ENCODE peak calls at places on chromosomes 16 and 17, in six cellular contexts. Y is lower leg skin, Q is mucosa of descending colon, K is coronary artery, H is dorsolateral prefrontal cortex, T is PC-9. U is an unnamed sample.

GRCh38 chr17:45138911-45139532 is 3.5 kb downstream of the ACBD4 start:
- DNase-seq in Y (no peak), K (no peak), T (no peak), H (no peak), Q (no peak), U (no peak)

GRCh38 chr17:43169561-43170139 is 1.4 kb upstream of the NBR1 start:
- DNase-seq in Y (peak), Q (peak), T (peak), K (peak), H (peak), U (peak)

GRCh38 chr16:56401482-56401881 is 23.9 kb downstream of the AMFR start:
- DNase-seq in K (no peak), Q (no peak), H (no peak), Y (no peak), T (no peak), U (peak)

GRCh38 chr16:27301236-27301861 is 12.4 kb upstream of the IL4R start:
- DNase-seq in T (no peak), Q (no peak), K (no peak), H (no peak), Y (no peak), U (no peak)

GRCh38 chr16:80664798-80665197 is 124.0 kb downstream of the DYNLRB2 start:
- DNase-seq in K (no peak), Y (no peak), H (no peak), Q (no peak), T (no peak), U (no peak)

GRCh38 chr16:11460820-11461594 is 115.7 kb downstream of the RMI2 start:
- DNase-seq in Q (no peak), Y (no peak), H (no peak), T (no peak), K (no peak), U (no peak)

GRCh38 chr17:37527249-37527851 is 37.7 kb downstream of the DUSP14 start:
- DNase-seq in Y (no peak), H (no peak), K (no peak), T (peak), Q (peak), U (peak)

GRCh38 chr16:82108101-82108500 is 61.9 kb downstream of the MPHOSPH6 start:
- DNase-seq in K (no peak), Y (no peak), T (no peak), H (no peak), Q (no peak), U (no peak)

GRCh38 chr17:74477411-74477810 is 11.0 kb downstream of the CD300A start:
- DNase-seq in H (no peak), K (no peak), Q (no peak), Y (no peak), T (no peak), U (no peak)

GRCh38 chr16:14056970-14057369 is 14.1 kb upstream of the MRTFB start:
- DNase-seq in K (no peak), Q (no peak), H (no peak), T (no peak), Y (no peak), U (peak)

GRCh38 chr16:27448531-27449433 is 46.8 kb downstream of the IL21R start:
- DNase-seq in H (no peak), K (no peak), T (no peak), Q (no peak), Y (no peak), U (no peak)

GRCh38 chr17:11144358-11145233 is 96.4 kb upstream of the SHISA6 start:
- DNase-seq in Y (peak), Q (peak), K (no peak), H (no peak), T (peak), U (peak)

GRCh38 chr16:21276090-21276489 is 2.0 kb downstream of the CRYM start:
- DNase-seq in K (no peak), T (no peak), Y (no peak), H (no peak), Q (no peak), U (no peak)

GRCh38 chr16:23058576-23058975 is 90.7 kb downstream of the USP31 start:
- DNase-seq in Q (no peak), H (no peak), Y (no peak), K (no peak), T (no peak), U (no peak)

GRCh38 chr17:75514299-75515228 is 773 bp downstream of the CASKIN2 start:
- DNase-seq in Y (no peak), T (peak), K (no peak), H (no peak), Q (peak), U (no peak)

GRCh38 chr17:79838541-79839274 is 532 bp downstream of the CBX4 start:
- DNase-seq in H (peak), Y (peak), Q (peak), T (peak), K (no peak), U (peak)

GRCh38 chr16:30354423-30355143 is 525 bp downstream of the CD2BP2 start:
- DNase-seq in Q (peak), H (no peak), K (no peak), Y (no peak), T (peak), U (no peak)

GRCh38 chr16:3461120-3461519 is 17.6 kb downstream of the NAA60 start:
- DNase-seq in T (no peak), H (no peak), Q (no peak), Y (no peak), K (no peak), U (no peak)

DNA sequence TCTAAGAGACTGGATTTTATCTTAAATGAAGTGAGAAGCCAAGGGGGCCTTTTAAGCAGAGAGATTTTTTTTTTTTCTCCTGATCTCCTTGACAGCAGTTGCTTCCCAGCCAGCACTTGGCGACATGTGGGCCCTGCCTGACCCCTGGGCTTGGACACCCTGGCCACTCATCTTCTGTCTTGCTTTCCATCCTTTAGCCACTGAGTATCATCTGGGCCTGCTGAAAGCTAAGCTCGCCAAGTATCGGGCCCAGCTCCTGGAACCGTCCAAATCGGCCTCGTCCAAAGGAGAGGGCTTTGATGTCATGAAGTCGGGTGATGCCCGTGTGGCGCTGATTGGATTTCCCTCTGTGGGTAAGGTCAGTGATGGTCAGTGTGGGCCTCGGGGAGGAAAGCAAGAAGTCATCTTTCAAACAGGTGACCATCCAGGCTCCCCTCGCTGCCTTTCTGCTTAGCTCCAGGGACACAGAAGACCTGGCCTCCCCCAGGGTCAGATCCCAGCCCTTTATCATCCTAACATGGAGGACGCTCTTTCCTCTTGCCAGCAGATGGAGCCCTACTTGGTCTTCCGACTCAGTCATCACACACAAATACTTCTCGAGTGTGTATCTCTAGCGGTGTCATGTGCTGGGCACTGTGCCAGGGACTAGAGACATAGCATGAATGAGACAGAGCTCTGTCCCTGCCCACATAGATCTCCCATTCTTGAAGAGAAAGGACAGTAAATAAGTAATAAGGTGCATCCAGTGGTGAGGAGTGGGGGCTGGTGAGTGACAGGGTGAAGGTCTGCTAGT is 6.1 kb downstream of the DRG2 start:
- DNase-seq in Q (peak), Y (no peak), K (no peak), H (no peak), T (no peak), U (peak)
- TF ChIP-seq CTCF in Q (no peak), Y (no peak), K (no peak), H (no peak), T (peak), U (peak)

GRCh38 chr17:9363440-9364350 is 211.9 kb downstream of the STX8 start:
- DNase-seq in Q (no peak), Y (no peak), H (no peak), T (no peak), K (no peak), U (peak)
- H3K4me3 ChIP-seq in Q (no peak), Y (no peak), H (no peak), T (no peak), K (no peak), U (no peak)

DNA sequence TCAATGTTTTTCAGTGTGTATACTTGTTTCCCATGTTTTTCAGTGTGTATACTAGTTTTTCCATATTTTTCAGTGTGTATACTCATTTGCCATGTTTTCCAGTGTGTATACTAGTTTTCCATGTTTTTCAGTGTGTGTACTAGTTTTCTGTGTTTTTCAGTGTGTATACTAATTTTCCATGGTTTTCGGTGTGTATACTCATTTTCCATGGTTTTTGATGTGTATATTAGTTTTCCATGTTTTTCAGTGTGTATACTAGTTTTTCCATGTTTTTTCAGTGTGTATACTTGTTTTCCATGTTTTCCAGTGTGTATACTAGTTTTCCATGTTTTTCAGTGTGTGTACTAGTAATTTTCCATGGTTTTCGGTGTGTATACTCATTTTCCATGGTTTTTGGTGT is 152.7 kb upstream of the NOL11 start:
- DNase-seq in Y (no peak), K (no peak), T (no peak), Q (no peak), H (no peak), U (no peak)
- TF ChIP-seq CTCF in Y (no peak), K (no peak), T (no peak), Q (no peak), H (no peak), U (no peak)

DNA sequence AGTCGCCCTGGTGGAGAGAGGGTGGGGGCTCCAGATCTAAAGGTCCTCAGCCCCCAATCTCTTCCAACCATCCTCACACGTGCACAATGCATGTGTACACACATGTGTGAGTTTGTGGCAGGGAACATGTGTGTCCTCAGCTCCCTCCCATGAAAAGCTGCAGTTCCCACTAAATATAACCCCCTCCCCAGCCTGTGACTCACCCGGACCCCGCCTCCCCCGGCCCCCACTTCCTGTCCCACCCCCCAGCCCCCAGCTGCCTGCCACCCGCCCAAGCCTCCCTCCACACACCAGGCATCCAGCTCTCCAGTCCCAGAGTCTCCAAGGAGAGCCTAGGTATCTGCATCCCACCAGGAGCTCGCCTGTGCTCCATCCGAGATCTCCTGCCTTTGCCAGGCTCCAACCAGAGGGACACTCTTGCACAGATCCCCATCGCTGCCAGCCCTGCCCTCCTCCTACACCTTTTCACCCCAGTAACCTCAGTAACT is 3.9 kb downstream of the DLG4 start:
- DNase-seq in T (no peak), Y (no peak), Q (no peak), H (no peak), K (no peak), U (no peak)
- H3K4me3 ChIP-seq in T (no peak), Y (no peak), Q (no peak), H (peak), K (peak), U (peak)

GRCh38 chr16:1677942-1678499 is at the start of gene JPT2:
- DNase-seq in Q (peak), H (peak), Y (peak), T (peak), K (peak), U (peak)

GRCh38 chr16:1677339-1677738 is 740 bp upstream of the JPT2 start:
- DNase-seq in Q (peak), Y (no peak), T (no peak), K (no peak), H (no peak), U (no peak)

GRCh38 chr16:1676661-1677060 is 1.4 kb upstream of the JPT2 start:
- DNase-seq in T (no peak), K (no peak), Q (no peak), H (no peak), Y (no peak), U (no peak)

GRCh38 chr16:1680361-1680760 is 2.3 kb downstream of the JPT2 start:
- DNase-seq in K (no peak), Y (no peak), Q (no peak), H (no peak), T (no peak), U (no peak)

DNA sequence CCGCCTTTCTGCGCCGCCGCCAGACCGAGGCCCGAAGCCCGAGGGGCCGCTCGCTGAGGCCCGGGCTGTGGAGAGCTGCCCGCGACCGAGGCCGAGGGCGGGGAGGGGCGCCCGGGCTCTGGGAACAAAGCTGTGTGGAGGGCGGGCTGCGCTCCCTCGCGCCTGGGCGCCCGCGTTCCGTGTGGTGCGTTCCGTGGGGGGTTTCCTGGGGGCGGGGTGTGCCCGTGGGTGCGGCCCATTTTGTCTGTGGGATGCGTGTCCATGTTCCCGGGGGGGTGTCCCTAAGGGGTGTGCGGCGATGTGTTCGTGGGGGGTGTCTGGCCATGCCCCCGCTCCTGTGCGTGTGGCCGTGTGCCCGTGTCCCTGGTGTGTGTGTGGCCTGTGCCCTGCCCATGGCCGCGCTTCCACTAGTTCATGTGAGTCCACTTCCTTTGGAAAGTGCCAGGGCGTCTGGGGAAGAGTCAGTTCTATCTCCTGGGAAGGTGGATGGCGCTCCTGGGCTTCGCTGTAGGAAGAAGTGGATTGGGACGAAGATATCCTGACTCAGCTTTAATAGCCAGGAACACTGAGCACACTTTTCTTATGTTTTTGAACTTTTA is 520 bp downstream of the JPT2 start:
- DNase-seq in Q (peak), T (no peak), K (no peak), H (no peak), Y (no peak), U (peak)
- TF ChIP-seq CTCF in Q (no peak), T (no peak), K (no peak), H (no peak), Y (no peak), U (peak)

GRCh38 chr17:78131172-78132085 is 858 bp downstream of the TMC8 start:
- DNase-seq in T (no peak), Q (no peak), H (peak), Y (no peak), K (no peak), U (no peak)
- H3K4me3 ChIP-seq in T (peak), Q (peak), H (peak), Y (no peak), K (peak), U (no peak)

GRCh38 chr17:48944519-48945260 is at the start of gene SNF8:
- DNase-seq in Y (peak), H (peak), Q (peak), T (peak), K (peak), U (peak)
- TF ChIP-seq CTCF in Y (no peak), H (peak), Q (no peak), T (no peak), K (no peak), U (no peak)

GRCh38 chr17:58416396-58416795 is 938 bp downstream of the RNF43 start:
- DNase-seq in T (no peak), K (no peak), H (no peak), Q (no peak), Y (no peak), U (no peak)

GRCh38 chr17:58413684-58414083 is 3.6 kb downstream of the RNF43 start:
- DNase-seq in Q (no peak), T (no peak), Y (no peak), K (no peak), H (no peak), U (no peak)

GRCh38 chr17:58416937-58417299 is 416 bp downstream of the RNF43 start:
- DNase-seq in T (no peak), Q (no peak), H (no peak), K (no peak), Y (no peak), U (no peak)

GRCh38 chr17:58414596-58414997 is 2.7 kb downstream of the RNF43 start:
- DNase-seq in H (no peak), Q (no peak), K (no peak), Y (no peak), T (no peak), U (no peak)

DNA sequence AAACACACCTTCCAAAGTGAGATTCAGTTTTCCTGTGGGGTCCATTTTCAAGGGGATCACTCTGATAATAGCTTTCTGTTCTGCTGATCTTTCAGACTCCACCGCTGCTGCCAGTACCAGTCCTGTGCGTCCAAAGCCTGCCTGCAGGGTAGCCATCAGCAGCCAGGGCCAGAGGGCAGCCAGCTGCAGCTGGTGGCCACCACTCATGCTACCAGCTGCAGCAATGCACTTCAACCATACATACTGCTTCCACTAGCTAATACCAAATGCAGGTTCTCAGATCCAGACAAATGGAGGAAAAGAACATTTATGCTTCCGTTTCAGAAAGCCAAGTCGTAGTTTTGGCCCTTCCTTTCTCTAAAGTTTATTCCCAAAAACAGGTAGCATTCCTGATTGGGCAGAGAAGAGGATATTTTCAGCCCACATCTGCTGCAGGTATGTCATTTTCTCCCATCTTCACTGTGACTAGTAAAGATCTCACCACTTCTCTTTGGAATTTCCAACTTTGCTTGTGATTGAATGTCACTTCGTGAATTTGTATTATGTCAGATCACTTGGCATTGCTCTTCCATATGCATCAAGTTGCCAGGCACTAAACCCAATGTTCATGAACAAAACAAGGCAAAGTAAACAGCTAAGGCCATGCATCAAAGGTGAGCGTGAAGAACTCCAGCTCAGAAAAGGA is 1.8 kb downstream of the RNF43 start:
- DNase-seq in Q (peak), T (no peak), K (no peak), H (no peak), Y (no peak), U (no peak)
- H3K4me3 ChIP-seq in Q (peak), T (no peak), K (no peak), H (peak), Y (no peak), U (no peak)

GRCh38 chr17:13756763-13757162 is 155.0 kb upstream of the HS3ST3A1 start:
- DNase-seq in Q (no peak), H (no peak), K (no peak), T (no peak), Y (no peak), U (no peak)
- TF ChIP-seq CTCF in Q (no peak), H (no peak), K (no peak), T (no peak), Y (no peak), U (no peak)